ENCODE peak calls at places on chromosomes 6 and 20, in four cellular contexts. V, Y, J and Z are unnamed samples.

GRCh38 chr6:33904050-33904827 is 100.4 kb upstream of the MLN start:
- DNase-seq in Y (no peak), J (peak), V (peak), Z (no peak)

GRCh38 chr20:37336369-37337207 is 9.4 kb upstream of the SRC start:
- DNase-seq in J (peak), V (no peak), Y (no peak), Z (no peak)

GRCh38 chr6:135505648-135506047 is 8.1 kb upstream of the AHI1 start:
- DNase-seq in J (no peak), V (no peak), Y (no peak), Z (no peak)

GRCh38 chr6:127980996-127981395 is 80.1 kb upstream of the THEMIS start:
- DNase-seq in V (no peak), Y (no peak), J (no peak), Z (no peak)

GRCh38 chr6:109339906-109340678 is 42.2 kb downstream of the CD164 start:
- DNase-seq in V (no peak), Y (no peak), J (peak), Z (no peak)

GRCh38 chr6:33769248-33769821 is 19.6 kb downstream of the LEMD2 start:
- DNase-seq in Y (no peak), V (no peak), J (no peak), Z (no peak)

GRCh38 chr6:158559338-158559894 is 475 bp upstream of the TMEM181 start:
- DNase-seq in Y (no peak), J (no peak), V (no peak), Z (no peak)

GRCh38 chr20:63160641-63161175 is 55.2 kb downstream of the YTHDF1 start:
- DNase-seq in Y (no peak), J (no peak), V (no peak), Z (no peak)

GRCh38 chr6:53793318-53793975 is 1.4 kb upstream of the LRRC1 start:
- DNase-seq in J (no peak), Y (peak), V (peak), Z (peak)

GRCh38 chr6:143536461-143536865 is 24.9 kb upstream of the FUCA2 start:
- DNase-seq in J (no peak), Y (no peak), V (no peak), Z (no peak)

GRCh38 chr6:112245511-112246203 is 8.7 kb downstream of the LAMA4 start:
- DNase-seq in J (no peak), Y (no peak), V (no peak), Z (peak)

GRCh38 chr6:118813795-118814194 is 80.2 kb upstream of the ASF1A start:
- DNase-seq in Y (no peak), J (no peak), V (no peak), Z (no peak)

GRCh38 chr6:169450097-169450496 is 196.5 kb upstream of the THBS2 start:
- DNase-seq in J (no peak), V (no peak), Y (no peak), Z (no peak)
- H3K27ac ChIP-seq in J (no peak), V (no peak), Y (no peak), Z (peak)

GRCh38 chr6:157034433-157035230 is 257.5 kb downstream of the ARID1B start:
- DNase-seq in V (peak), Y (peak), J (peak), Z (peak)

GRCh38 chr6:157032923-157033322 is 255.7 kb downstream of the ARID1B start:
- DNase-seq in V (no peak), Y (no peak), J (no peak), Z (no peak)

GRCh38 chr6:157035576-157035975 is 258.4 kb downstream of the ARID1B start:
- DNase-seq in J (no peak), V (no peak), Y (no peak), Z (no peak)

GRCh38 chr6:157036245-157036681 is 259.1 kb downstream of the ARID1B start:
- DNase-seq in V (no peak), Y (peak), J (no peak), Z (no peak)

GRCh38 chr6:157033428-157034140 is 256.4 kb downstream of the ARID1B start:
- DNase-seq in Y (no peak), J (no peak), V (no peak), Z (no peak)
- H3K27ac ChIP-seq in Y (no peak), J (no peak), V (peak), Z (peak)

DNA sequence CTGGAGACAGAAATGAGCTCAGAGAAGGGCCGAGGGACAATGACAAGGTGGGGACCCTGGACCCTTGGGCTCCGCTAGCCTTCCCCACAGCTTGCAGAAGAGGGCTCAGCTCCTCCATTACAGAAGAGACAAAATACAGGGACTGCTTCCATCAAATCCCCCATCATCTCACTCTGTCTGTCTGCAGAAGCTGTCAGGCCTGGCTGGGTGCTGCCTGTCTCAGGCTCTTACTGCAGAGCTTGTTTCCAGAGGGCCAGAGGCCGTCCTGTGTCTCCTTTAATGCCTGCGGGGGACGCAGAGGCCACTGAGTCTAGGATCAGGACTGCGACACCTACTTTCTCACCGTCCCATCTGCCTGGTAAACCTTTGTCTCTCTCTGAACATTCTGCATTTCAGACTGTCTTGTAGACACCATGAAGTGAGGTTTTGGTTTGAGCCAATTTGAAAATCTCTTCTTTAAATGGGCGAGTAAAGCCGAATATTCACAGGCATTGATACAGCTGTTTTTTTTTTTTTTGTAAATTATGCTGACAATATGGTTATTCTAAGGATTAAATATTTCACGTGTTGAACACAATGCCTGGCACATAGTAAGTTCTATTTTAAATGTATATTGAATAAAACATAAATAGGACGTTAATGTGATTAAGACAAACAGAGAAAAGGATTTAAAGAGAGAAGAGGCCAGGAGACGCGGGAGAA is 28.3 kb downstream of the RNASET2 start:
- DNase-seq in V (no peak), J (no peak), Y (no peak), Z (no peak)
- H3K27ac ChIP-seq in V (no peak), J (no peak), Y (no peak), Z (no peak)

GRCh38 chr6:163536770-163537169 is 122.3 kb downstream of the QKI start:
- DNase-seq in J (no peak), V (no peak), Y (no peak), Z (no peak)
- H3K27ac ChIP-seq in J (no peak), V (no peak), Y (no peak), Z (no peak)

GRCh38 chr6:28225056-28225834 is at the start of gene ZSCAN9:
- DNase-seq in J (peak), Y (peak), V (no peak), Z (no peak)

GRCh38 chr6:28218312-28219248 is 6.5 kb upstream of the ZSCAN9 start:
- DNase-seq in V (no peak), J (peak), Y (no peak), Z (no peak)

GRCh38 chr6:28220164-28221133 is 4.6 kb upstream of the ZSCAN9 start:
- DNase-seq in Y (no peak), V (no peak), J (no peak), Z (no peak)

GRCh38 chr6:28226460-28226859 is 1.4 kb downstream of the ZSCAN9 start:
- DNase-seq in J (no peak), V (no peak), Y (no peak), Z (no peak)

GRCh38 chr6:28224131-28225055 is 682 bp upstream of the ZSCAN9 start:
- DNase-seq in V (no peak), Y (no peak), J (no peak), Z (no peak)
- H3K27ac ChIP-seq in V (no peak), Y (peak), J (peak), Z (no peak)

GRCh38 chr6:61887425-61887824 is 398.6 kb downstream of the KHDRBS2 start:
- DNase-seq in J (no peak), V (no peak), Y (no peak), Z (no peak)
- H3K27ac ChIP-seq in J (no peak), V (no peak), Y (no peak), Z (no peak)

DNA sequence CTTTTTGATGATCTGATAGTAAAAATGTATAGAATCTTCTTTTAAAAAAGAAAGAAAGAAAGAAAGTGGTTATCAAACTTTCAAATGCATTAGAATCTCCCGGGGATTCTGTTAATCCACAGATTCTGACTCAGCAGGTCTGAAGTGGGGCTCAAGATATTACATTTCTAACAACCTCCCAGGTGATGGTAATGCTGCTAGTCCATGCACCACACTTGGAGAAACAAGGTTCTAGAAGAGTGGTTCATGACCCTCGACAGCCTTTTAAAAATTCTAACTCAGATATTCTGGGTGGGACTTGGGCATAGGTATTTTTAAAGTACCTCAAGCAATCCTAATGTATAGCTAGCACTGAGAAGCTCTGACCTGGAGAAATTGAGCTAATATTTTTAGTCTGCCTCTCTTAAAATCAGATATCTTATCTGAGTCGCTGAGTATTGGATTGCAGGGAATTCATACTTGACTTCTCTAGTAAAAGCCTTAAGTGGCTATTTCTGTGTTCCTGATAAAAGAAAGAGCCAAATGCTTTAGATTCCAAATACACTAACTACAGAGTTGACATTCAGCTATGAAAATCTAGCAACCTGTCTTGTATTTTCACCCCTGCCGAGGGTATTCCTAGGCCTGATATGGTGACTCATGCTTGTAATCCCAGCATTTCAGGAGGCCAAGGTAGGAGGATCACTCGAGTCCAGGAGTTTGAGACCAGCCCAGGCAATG is 252.4 kb downstream of the PHACTR1 start:
- DNase-seq in V (no peak), J (no peak), Y (no peak), Z (no peak)
- H3K27ac ChIP-seq in V (no peak), J (no peak), Y (no peak), Z (no peak)

GRCh38 chr6:134020968-134021367 is 31.5 kb downstream of the SLC2A12 start:
- DNase-seq in J (no peak), V (no peak), Y (no peak), Z (no peak)
- H3K27ac ChIP-seq in J (no peak), V (no peak), Y (no peak), Z (no peak)

GRCh38 chr20:48828734-48829460 is 1.1 kb upstream of the PREX1 start:
- DNase-seq in V (no peak), Y (no peak), J (peak), Z (no peak)

GRCh38 chr20:48827880-48828733 is at the start of gene PREX1:
- DNase-seq in Y (peak), J (peak), V (peak), Z (no peak)

GRCh38 chr20:48825551-48825885 is 2.3 kb downstream of the PREX1 start:
- DNase-seq in Y (no peak), V (no peak), J (no peak), Z (no peak)

GRCh38 chr20:48826064-48826463 is 1.7 kb downstream of the PREX1 start:
- DNase-seq in V (no peak), J (no peak), Y (no peak), Z (no peak)

GRCh38 chr20:48826883-48827771 is 672 bp downstream of the PREX1 start:
- DNase-seq in J (no peak), Y (no peak), V (peak), Z (no peak)
- H3K27ac ChIP-seq in J (no peak), Y (no peak), V (peak), Z (peak)